ENCODE peak calls at places on chromosomes 1 and 21, in six cellular contexts. One of them, this sample, is unnamed.

GRCh38 chr1:23868848-23869450 is 859 bp upstream of the FUCA1 start:
- DNase-seq in stimulated activated CD4-positive, alpha-beta T cell treated with anti-CD3 and anti-CD28 coated beads, Interleukin-12 subunit alpha, Interleukin-12 subunit beta, amount 100 ng/mL, for 4 hours: no peak
- DNase-seq in brain microvascular endothelial cell: no peak
- DNase-seq in CD4-positive, alpha-beta T cell: no peak
- DNase-seq in mammary epithelial cell: no peak
- DNase-seq in iPS DF 19.7: no peak
- DNase-seq in this sample: no peak

GRCh38 chr21:28605138-28605537 is 387.5 kb downstream of the LTN1 start:
- DNase-seq in stimulated activated CD4-positive, alpha-beta T cell treated with anti-CD3 and anti-CD28 coated beads, Interleukin-12 subunit alpha, Interleukin-12 subunit beta, amount 100 ng/mL, for 4 hours: no peak
- DNase-seq in brain microvascular endothelial cell: no peak
- DNase-seq in CD4-positive, alpha-beta T cell: no peak
- DNase-seq in mammary epithelial cell: no peak
- DNase-seq in iPS DF 19.7: no peak
- DNase-seq in this sample: no peak

GRCh38 chr1:32895325-32896215 is 5.6 kb downstream of the TMEM54 start:
- DNase-seq in stimulated activated CD4-positive, alpha-beta T cell treated with anti-CD3 and anti-CD28 coated beads, Interleukin-12 subunit alpha, Interleukin-12 subunit beta, amount 100 ng/mL, for 4 hours: no peak
- DNase-seq in brain microvascular endothelial cell: no peak
- DNase-seq in CD4-positive, alpha-beta T cell: no peak
- DNase-seq in mammary epithelial cell: no peak
- DNase-seq in iPS DF 19.7: no peak
- DNase-seq in this sample: peak; percentile 59

GRCh38 chr21:31195334-31196015 is 148.6 kb downstream of the TIAM1 start:
- DNase-seq in stimulated activated CD4-positive, alpha-beta T cell treated with anti-CD3 and anti-CD28 coated beads, Interleukin-12 subunit alpha, Interleukin-12 subunit beta, amount 100 ng/mL, for 4 hours: no peak
- DNase-seq in brain microvascular endothelial cell: no peak
- DNase-seq in CD4-positive, alpha-beta T cell: no peak
- DNase-seq in mammary epithelial cell: no peak
- DNase-seq in iPS DF 19.7: no peak
- DNase-seq in this sample: no peak

GRCh38 chr1:238664139-238664538 is 722.2 kb upstream of the CHRM3 start:
- DNase-seq in stimulated activated CD4-positive, alpha-beta T cell treated with anti-CD3 and anti-CD28 coated beads, Interleukin-12 subunit alpha, Interleukin-12 subunit beta, amount 100 ng/mL, for 4 hours: no peak
- DNase-seq in brain microvascular endothelial cell: no peak
- DNase-seq in CD4-positive, alpha-beta T cell: no peak
- DNase-seq in mammary epithelial cell: no peak
- DNase-seq in iPS DF 19.7: no peak
- DNase-seq in this sample: no peak

GRCh38 chr1:41811051-41811795 is 107.5 kb downstream of the HIVEP3 start:
- DNase-seq in stimulated activated CD4-positive, alpha-beta T cell treated with anti-CD3 and anti-CD28 coated beads, Interleukin-12 subunit alpha, Interleukin-12 subunit beta, amount 100 ng/mL, for 4 hours: peak; percentile 54
- DNase-seq in brain microvascular endothelial cell: peak; percentile 87
- DNase-seq in CD4-positive, alpha-beta T cell: peak; percentile 19
- DNase-seq in mammary epithelial cell: no peak
- DNase-seq in iPS DF 19.7: no peak
- DNase-seq in this sample: no peak

GRCh38 chr1:17470021-17470799 is 30.7 kb upstream of the RCC2 start:
- DNase-seq in stimulated activated CD4-positive, alpha-beta T cell treated with anti-CD3 and anti-CD28 coated beads, Interleukin-12 subunit alpha, Interleukin-12 subunit beta, amount 100 ng/mL, for 4 hours: no peak
- DNase-seq in brain microvascular endothelial cell: no peak
- DNase-seq in CD4-positive, alpha-beta T cell: no peak
- DNase-seq in mammary epithelial cell: no peak
- DNase-seq in iPS DF 19.7: peak; percentile 98
- DNase-seq in this sample: no peak

GRCh38 chr1:154344977-154345837 is 19.9 kb downstream of the ATP8B2 start:
- DNase-seq in stimulated activated CD4-positive, alpha-beta T cell treated with anti-CD3 and anti-CD28 coated beads, Interleukin-12 subunit alpha, Interleukin-12 subunit beta, amount 100 ng/mL, for 4 hours: peak; percentile 71
- DNase-seq in brain microvascular endothelial cell: peak; percentile 18
- DNase-seq in CD4-positive, alpha-beta T cell: peak; percentile 68
- DNase-seq in mammary epithelial cell: no peak
- DNase-seq in iPS DF 19.7: no peak
- DNase-seq in this sample: peak; percentile 86

GRCh38 chr1:26318338-26319064 is 743 bp downstream of the CD52 start:
- DNase-seq in stimulated activated CD4-positive, alpha-beta T cell treated with anti-CD3 and anti-CD28 coated beads, Interleukin-12 subunit alpha, Interleukin-12 subunit beta, amount 100 ng/mL, for 4 hours: no peak
- DNase-seq in brain microvascular endothelial cell: no peak
- DNase-seq in CD4-positive, alpha-beta T cell: no peak
- DNase-seq in mammary epithelial cell: no peak
- DNase-seq in iPS DF 19.7: no peak
- DNase-seq in this sample: no peak

GRCh38 chr1:183411091-183411490 is 7.1 kb downstream of the NMNAT2 start:
- DNase-seq in stimulated activated CD4-positive, alpha-beta T cell treated with anti-CD3 and anti-CD28 coated beads, Interleukin-12 subunit alpha, Interleukin-12 subunit beta, amount 100 ng/mL, for 4 hours: no peak
- DNase-seq in brain microvascular endothelial cell: no peak
- DNase-seq in CD4-positive, alpha-beta T cell: no peak
- DNase-seq in mammary epithelial cell: no peak
- DNase-seq in iPS DF 19.7: no peak
- DNase-seq in this sample: no peak

GRCh38 chr1:22665752-22666151 is 12.7 kb downstream of the C1QB start:
- DNase-seq in stimulated activated CD4-positive, alpha-beta T cell treated with anti-CD3 and anti-CD28 coated beads, Interleukin-12 subunit alpha, Interleukin-12 subunit beta, amount 100 ng/mL, for 4 hours: no peak
- DNase-seq in brain microvascular endothelial cell: peak; percentile 20
- DNase-seq in CD4-positive, alpha-beta T cell: no peak
- DNase-seq in mammary epithelial cell: peak; percentile 5
- DNase-seq in iPS DF 19.7: no peak
- DNase-seq in this sample: no peak

GRCh38 chr1:234315091-234315541 is 58.1 kb upstream of the COA6 start:
- DNase-seq in stimulated activated CD4-positive, alpha-beta T cell treated with anti-CD3 and anti-CD28 coated beads, Interleukin-12 subunit alpha, Interleukin-12 subunit beta, amount 100 ng/mL, for 4 hours: no peak
- DNase-seq in brain microvascular endothelial cell: no peak
- DNase-seq in CD4-positive, alpha-beta T cell: peak; percentile 42
- DNase-seq in mammary epithelial cell: peak; percentile 81
- DNase-seq in iPS DF 19.7: no peak
- DNase-seq in this sample: no peak

GRCh38 chr1:201499795-201500669 is 6.9 kb downstream of the CSRP1 start:
- DNase-seq in stimulated activated CD4-positive, alpha-beta T cell treated with anti-CD3 and anti-CD28 coated beads, Interleukin-12 subunit alpha, Interleukin-12 subunit beta, amount 100 ng/mL, for 4 hours: no peak
- DNase-seq in brain microvascular endothelial cell: no peak
- DNase-seq in CD4-positive, alpha-beta T cell: no peak
- DNase-seq in mammary epithelial cell: no peak
- DNase-seq in iPS DF 19.7: no peak
- DNase-seq in this sample: no peak

GRCh38 chr21:35044770-35045538 is 4.1 kb downstream of the RUNX1 start:
- DNase-seq in stimulated activated CD4-positive, alpha-beta T cell treated with anti-CD3 and anti-CD28 coated beads, Interleukin-12 subunit alpha, Interleukin-12 subunit beta, amount 100 ng/mL, for 4 hours: no peak
- DNase-seq in brain microvascular endothelial cell: no peak
- DNase-seq in CD4-positive, alpha-beta T cell: no peak
- DNase-seq in mammary epithelial cell: no peak
- DNase-seq in iPS DF 19.7: no peak
- DNase-seq in this sample: no peak

GRCh38 chr1:115828101-115829022 is 12.6 kb downstream of the NHLH2 start:
- DNase-seq in stimulated activated CD4-positive, alpha-beta T cell treated with anti-CD3 and anti-CD28 coated beads, Interleukin-12 subunit alpha, Interleukin-12 subunit beta, amount 100 ng/mL, for 4 hours: no peak
- DNase-seq in brain microvascular endothelial cell: peak; percentile 34
- DNase-seq in CD4-positive, alpha-beta T cell: no peak
- DNase-seq in mammary epithelial cell: no peak
- DNase-seq in iPS DF 19.7: no peak
- DNase-seq in this sample: peak; percentile 82

GRCh38 chr1:32878183-32878582 is 7.5 kb upstream of the FNDC5 start:
- DNase-seq in stimulated activated CD4-positive, alpha-beta T cell treated with anti-CD3 and anti-CD28 coated beads, Interleukin-12 subunit alpha, Interleukin-12 subunit beta, amount 100 ng/mL, for 4 hours: no peak
- DNase-seq in brain microvascular endothelial cell: peak; percentile 16
- DNase-seq in CD4-positive, alpha-beta T cell: no peak
- DNase-seq in mammary epithelial cell: peak; percentile 67
- DNase-seq in iPS DF 19.7: no peak
- DNase-seq in this sample: no peak

GRCh38 chr1:94215955-94216354 is 21.4 kb downstream of the ARHGAP29 start:
- DNase-seq in stimulated activated CD4-positive, alpha-beta T cell treated with anti-CD3 and anti-CD28 coated beads, Interleukin-12 subunit alpha, Interleukin-12 subunit beta, amount 100 ng/mL, for 4 hours: no peak
- DNase-seq in brain microvascular endothelial cell: no peak
- DNase-seq in CD4-positive, alpha-beta T cell: no peak
- DNase-seq in mammary epithelial cell: no peak
- DNase-seq in iPS DF 19.7: no peak
- DNase-seq in this sample: no peak

GRCh38 chr1:24411963-24412362 is 1.6 kb downstream of the STPG1 start:
- DNase-seq in stimulated activated CD4-positive, alpha-beta T cell treated with anti-CD3 and anti-CD28 coated beads, Interleukin-12 subunit alpha, Interleukin-12 subunit beta, amount 100 ng/mL, for 4 hours: no peak
- DNase-seq in brain microvascular endothelial cell: no peak
- DNase-seq in CD4-positive, alpha-beta T cell: no peak
- DNase-seq in mammary epithelial cell: peak; percentile 42
- DNase-seq in iPS DF 19.7: no peak
- DNase-seq in this sample: no peak

GRCh38 chr21:35303085-35303484 is 254.0 kb upstream of the RUNX1 start:
- DNase-seq in stimulated activated CD4-positive, alpha-beta T cell treated with anti-CD3 and anti-CD28 coated beads, Interleukin-12 subunit alpha, Interleukin-12 subunit beta, amount 100 ng/mL, for 4 hours: no peak
- DNase-seq in brain microvascular endothelial cell: peak; percentile 92
- DNase-seq in CD4-positive, alpha-beta T cell: no peak
- DNase-seq in mammary epithelial cell: peak; percentile 95
- DNase-seq in iPS DF 19.7: no peak
- DNase-seq in this sample: no peak

GRCh38 chr1:158654570-158654969 is 31.9 kb downstream of the SPTA1 start:
- DNase-seq in stimulated activated CD4-positive, alpha-beta T cell treated with anti-CD3 and anti-CD28 coated beads, Interleukin-12 subunit alpha, Interleukin-12 subunit beta, amount 100 ng/mL, for 4 hours: no peak
- DNase-seq in brain microvascular endothelial cell: no peak
- DNase-seq in CD4-positive, alpha-beta T cell: no peak
- DNase-seq in mammary epithelial cell: no peak
- DNase-seq in iPS DF 19.7: no peak
- DNase-seq in this sample: no peak

GRCh38 chr1:53336146-53336545 is 8.3 kb upstream of the LRP8 start:
- DNase-seq in stimulated activated CD4-positive, alpha-beta T cell treated with anti-CD3 and anti-CD28 coated beads, Interleukin-12 subunit alpha, Interleukin-12 subunit beta, amount 100 ng/mL, for 4 hours: no peak
- DNase-seq in brain microvascular endothelial cell: no peak
- DNase-seq in CD4-positive, alpha-beta T cell: no peak
- DNase-seq in mammary epithelial cell: no peak
- DNase-seq in iPS DF 19.7: no peak
- DNase-seq in this sample: peak; percentile 12

GRCh38 chr1:175839678-175840669 is 96.6 kb upstream of the TNR start:
- DNase-seq in stimulated activated CD4-positive, alpha-beta T cell treated with anti-CD3 and anti-CD28 coated beads, Interleukin-12 subunit alpha, Interleukin-12 subunit beta, amount 100 ng/mL, for 4 hours: no peak
- DNase-seq in brain microvascular endothelial cell: no peak
- DNase-seq in CD4-positive, alpha-beta T cell: no peak
- DNase-seq in mammary epithelial cell: peak; percentile 31
- DNase-seq in iPS DF 19.7: no peak
- DNase-seq in this sample: no peak

GRCh38 chr1:162991444-162991843 is 77.7 kb upstream of the RGS4 start:
- DNase-seq in stimulated activated CD4-positive, alpha-beta T cell treated with anti-CD3 and anti-CD28 coated beads, Interleukin-12 subunit alpha, Interleukin-12 subunit beta, amount 100 ng/mL, for 4 hours: no peak
- DNase-seq in brain microvascular endothelial cell: no peak
- DNase-seq in CD4-positive, alpha-beta T cell: no peak
- DNase-seq in mammary epithelial cell: no peak
- DNase-seq in iPS DF 19.7: no peak
- DNase-seq in this sample: no peak

GRCh38 chr1:182930985-182931384 is 22.0 kb downstream of the SHCBP1L start:
- DNase-seq in stimulated activated CD4-positive, alpha-beta T cell treated with anti-CD3 and anti-CD28 coated beads, Interleukin-12 subunit alpha, Interleukin-12 subunit beta, amount 100 ng/mL, for 4 hours: no peak
- DNase-seq in brain microvascular endothelial cell: no peak
- DNase-seq in CD4-positive, alpha-beta T cell: no peak
- DNase-seq in mammary epithelial cell: no peak
- DNase-seq in iPS DF 19.7: no peak
- DNase-seq in this sample: no peak

GRCh38 chr21:40386301-40386911 is 460.6 kb downstream of the DSCAM start:
- DNase-seq in stimulated activated CD4-positive, alpha-beta T cell treated with anti-CD3 and anti-CD28 coated beads, Interleukin-12 subunit alpha, Interleukin-12 subunit beta, amount 100 ng/mL, for 4 hours: peak; percentile 42
- DNase-seq in brain microvascular endothelial cell: no peak
- DNase-seq in CD4-positive, alpha-beta T cell: no peak
- DNase-seq in mammary epithelial cell: peak; percentile 41
- DNase-seq in iPS DF 19.7: no peak
- DNase-seq in this sample: no peak

GRCh38 chr1:63255153-63255552 is 67.2 kb upstream of the FOXD3 start:
- DNase-seq in stimulated activated CD4-positive, alpha-beta T cell treated with anti-CD3 and anti-CD28 coated beads, Interleukin-12 subunit alpha, Interleukin-12 subunit beta, amount 100 ng/mL, for 4 hours: no peak
- DNase-seq in brain microvascular endothelial cell: no peak
- DNase-seq in CD4-positive, alpha-beta T cell: no peak
- DNase-seq in mammary epithelial cell: peak; percentile 38
- DNase-seq in iPS DF 19.7: no peak
- DNase-seq in this sample: no peak

GRCh38 chr1:204205486-204205885 is 8.3 kb downstream of the GOLT1A start:
- DNase-seq in stimulated activated CD4-positive, alpha-beta T cell treated with anti-CD3 and anti-CD28 coated beads, Interleukin-12 subunit alpha, Interleukin-12 subunit beta, amount 100 ng/mL, for 4 hours: no peak
- DNase-seq in brain microvascular endothelial cell: no peak
- DNase-seq in CD4-positive, alpha-beta T cell: no peak
- DNase-seq in mammary epithelial cell: no peak
- DNase-seq in iPS DF 19.7: no peak
- DNase-seq in this sample: no peak

GRCh38 chr1:30377230-30378022 is 346.0 kb downstream of the MATN1 start:
- DNase-seq in stimulated activated CD4-positive, alpha-beta T cell treated with anti-CD3 and anti-CD28 coated beads, Interleukin-12 subunit alpha, Interleukin-12 subunit beta, amount 100 ng/mL, for 4 hours: no peak
- DNase-seq in brain microvascular endothelial cell: no peak
- DNase-seq in CD4-positive, alpha-beta T cell: no peak
- DNase-seq in mammary epithelial cell: peak; percentile 14
- DNase-seq in iPS DF 19.7: no peak
- DNase-seq in this sample: peak; percentile 28

GRCh38 chr1:52402860-52403240 is 1.4 kb downstream of the ORC1 start:
- DNase-seq in stimulated activated CD4-positive, alpha-beta T cell treated with anti-CD3 and anti-CD28 coated beads, Interleukin-12 subunit alpha, Interleukin-12 subunit beta, amount 100 ng/mL, for 4 hours: no peak
- DNase-seq in brain microvascular endothelial cell: no peak
- DNase-seq in CD4-positive, alpha-beta T cell: no peak
- DNase-seq in mammary epithelial cell: no peak
- DNase-seq in iPS DF 19.7: no peak
- DNase-seq in this sample: no peak

GRCh38 chr1:40901886-40902633 is 39.9 kb upstream of the CITED4 start:
- DNase-seq in stimulated activated CD4-positive, alpha-beta T cell treated with anti-CD3 and anti-CD28 coated beads, Interleukin-12 subunit alpha, Interleukin-12 subunit beta, amount 100 ng/mL, for 4 hours: no peak
- DNase-seq in brain microvascular endothelial cell: peak; percentile 89
- DNase-seq in CD4-positive, alpha-beta T cell: no peak
- DNase-seq in mammary epithelial cell: peak; percentile 91
- DNase-seq in iPS DF 19.7: no peak
- DNase-seq in this sample: peak; percentile 87

This sample was measured in posterior vena cava.